ENCODE peak calls at places on chromosomes 7 and 10, in five cellular contexts. One of them, this sample, is unnamed.

GRCh38 chr10:101062231-101063161 is 707 bp downstream of the KAZALD1 start:
- DNase-seq in activated T-cell treated with anti-CD3 and anti-CD28 coated beads for 1 hour: peak
- DNase-seq in cardiac muscle cell: peak
- DNase-seq in sigmoid colon: peak
- DNase-seq in activated CD4-positive, CD25-positive, alpha-beta regulatory T cell: peak
- DNase-seq in this sample: peak

GRCh38 chr7:50205011-50205410 is 99.5 kb upstream of the IKZF1 start:
- DNase-seq in sigmoid colon: no peak
- DNase-seq in activated T-cell treated with anti-CD3 and anti-CD28 coated beads for 1 hour: no peak
- DNase-seq in cardiac muscle cell: no peak
- DNase-seq in activated CD4-positive, CD25-positive, alpha-beta regulatory T cell: no peak
- DNase-seq in this sample: no peak

GRCh38 chr7:130384841-130385599 is 4.7 kb downstream of the CPA1 start:
- DNase-seq in activated T-cell treated with anti-CD3 and anti-CD28 coated beads for 1 hour: no peak
- DNase-seq in activated CD4-positive, CD25-positive, alpha-beta regulatory T cell: no peak
- DNase-seq in sigmoid colon: no peak
- DNase-seq in cardiac muscle cell: no peak
- DNase-seq in this sample: no peak

GRCh38 chr10:31977440-31978157 is 49.0 kb upstream of the ARHGAP12 start:
- DNase-seq in cardiac muscle cell: no peak
- DNase-seq in activated T-cell treated with anti-CD3 and anti-CD28 coated beads for 1 hour: no peak
- DNase-seq in sigmoid colon: no peak
- DNase-seq in activated CD4-positive, CD25-positive, alpha-beta regulatory T cell: no peak
- DNase-seq in this sample: peak

GRCh38 chr7:106484562-106484961 is 176.4 kb downstream of the CCDC71L start:
- DNase-seq in activated T-cell treated with anti-CD3 and anti-CD28 coated beads for 1 hour: no peak
- DNase-seq in sigmoid colon: peak
- DNase-seq in cardiac muscle cell: no peak
- DNase-seq in activated CD4-positive, CD25-positive, alpha-beta regulatory T cell: no peak
- DNase-seq in this sample: no peak

GRCh38 chr10:50470345-50470744 is 153.4 kb downstream of the SGMS1 start:
- DNase-seq in activated CD4-positive, CD25-positive, alpha-beta regulatory T cell: no peak
- DNase-seq in cardiac muscle cell: peak
- DNase-seq in sigmoid colon: no peak
- DNase-seq in activated T-cell treated with anti-CD3 and anti-CD28 coated beads for 1 hour: no peak
- DNase-seq in this sample: no peak

GRCh38 chr10:74888947-74889661 is 62.7 kb downstream of the KAT6B start:
- DNase-seq in cardiac muscle cell: no peak
- DNase-seq in sigmoid colon: no peak
- DNase-seq in activated CD4-positive, CD25-positive, alpha-beta regulatory T cell: no peak
- DNase-seq in activated T-cell treated with anti-CD3 and anti-CD28 coated beads for 1 hour: no peak
- DNase-seq in this sample: no peak

GRCh38 chr7:22296916-22297315 is 60.0 kb downstream of the RAPGEF5 start:
- DNase-seq in activated T-cell treated with anti-CD3 and anti-CD28 coated beads for 1 hour: no peak
- DNase-seq in sigmoid colon: no peak
- DNase-seq in activated CD4-positive, CD25-positive, alpha-beta regulatory T cell: no peak
- DNase-seq in cardiac muscle cell: no peak
- DNase-seq in this sample: no peak

GRCh38 chr7:156612930-156613329 is 27.6 kb upstream of the RNF32 start:
- DNase-seq in sigmoid colon: no peak
- DNase-seq in activated T-cell treated with anti-CD3 and anti-CD28 coated beads for 1 hour: peak
- DNase-seq in cardiac muscle cell: no peak
- DNase-seq in activated CD4-positive, CD25-positive, alpha-beta regulatory T cell: no peak
- DNase-seq in this sample: no peak

GRCh38 chr10:16352146-16352545 is 84.7 kb upstream of the PTER start:
- DNase-seq in activated CD4-positive, CD25-positive, alpha-beta regulatory T cell: no peak
- DNase-seq in activated T-cell treated with anti-CD3 and anti-CD28 coated beads for 1 hour: no peak
- DNase-seq in sigmoid colon: no peak
- DNase-seq in cardiac muscle cell: no peak
- DNase-seq in this sample: no peak

GRCh38 chr10:100174699-100175677 is 10.8 kb downstream of the ERLIN1 start:
- DNase-seq in cardiac muscle cell: no peak
- DNase-seq in activated CD4-positive, CD25-positive, alpha-beta regulatory T cell: no peak
- DNase-seq in activated T-cell treated with anti-CD3 and anti-CD28 coated beads for 1 hour: no peak
- DNase-seq in sigmoid colon: no peak
- DNase-seq in this sample: no peak

GRCh38 chr10:86840498-86840897 is 84.1 kb downstream of the BMPR1A start:
- DNase-seq in activated T-cell treated with anti-CD3 and anti-CD28 coated beads for 1 hour: no peak
- DNase-seq in activated CD4-positive, CD25-positive, alpha-beta regulatory T cell: no peak
- DNase-seq in cardiac muscle cell: no peak
- DNase-seq in sigmoid colon: no peak
- DNase-seq in this sample: no peak

GRCh38 chr7:137130751-137131158 is 212.8 kb downstream of the PTN start:
- DNase-seq in activated CD4-positive, CD25-positive, alpha-beta regulatory T cell: no peak
- DNase-seq in activated T-cell treated with anti-CD3 and anti-CD28 coated beads for 1 hour: no peak
- DNase-seq in cardiac muscle cell: no peak
- DNase-seq in sigmoid colon: no peak
- DNase-seq in this sample: no peak

GRCh38 chr7:132246591-132246990 is 329.7 kb downstream of the PLXNA4 start:
- DNase-seq in activated T-cell treated with anti-CD3 and anti-CD28 coated beads for 1 hour: no peak
- DNase-seq in activated CD4-positive, CD25-positive, alpha-beta regulatory T cell: no peak
- DNase-seq in sigmoid colon: no peak
- DNase-seq in cardiac muscle cell: no peak
- DNase-seq in this sample: no peak

GRCh38 chr10:124719213-124719851 is 24.8 kb downstream of the FAM53B start:
- DNase-seq in cardiac muscle cell: no peak
- DNase-seq in activated T-cell treated with anti-CD3 and anti-CD28 coated beads for 1 hour: peak
- DNase-seq in sigmoid colon: peak
- DNase-seq in activated CD4-positive, CD25-positive, alpha-beta regulatory T cell: peak
- DNase-seq in this sample: no peak

GRCh38 chr10:121597504-121598241 is 571 bp downstream of the FGFR2 start:
- DNase-seq in cardiac muscle cell: peak
- DNase-seq in sigmoid colon: peak
- DNase-seq in activated T-cell treated with anti-CD3 and anti-CD28 coated beads for 1 hour: no peak
- DNase-seq in activated CD4-positive, CD25-positive, alpha-beta regulatory T cell: no peak
- DNase-seq in this sample: no peak

GRCh38 chr10:97762816-97763215 is 9.0 kb downstream of the SFRP5 start:
- DNase-seq in activated T-cell treated with anti-CD3 and anti-CD28 coated beads for 1 hour: no peak
- DNase-seq in activated CD4-positive, CD25-positive, alpha-beta regulatory T cell: no peak
- DNase-seq in sigmoid colon: peak
- DNase-seq in cardiac muscle cell: peak
- DNase-seq in this sample: no peak

GRCh38 chr10:124351481-124352220 is 67.1 kb downstream of the OAT start:
- DNase-seq in activated T-cell treated with anti-CD3 and anti-CD28 coated beads for 1 hour: no peak
- DNase-seq in cardiac muscle cell: no peak
- DNase-seq in sigmoid colon: no peak
- DNase-seq in activated CD4-positive, CD25-positive, alpha-beta regulatory T cell: no peak
- DNase-seq in this sample: no peak

GRCh38 chr10:11411926-11412545 is 199.4 kb downstream of the USP6NL start:
- DNase-seq in cardiac muscle cell: no peak
- DNase-seq in activated CD4-positive, CD25-positive, alpha-beta regulatory T cell: no peak
- DNase-seq in activated T-cell treated with anti-CD3 and anti-CD28 coated beads for 1 hour: no peak
- DNase-seq in sigmoid colon: no peak
- DNase-seq in this sample: no peak

GRCh38 chr7:2355079-2356008 is 717 bp downstream of the EIF3B start:
- DNase-seq in activated T-cell treated with anti-CD3 and anti-CD28 coated beads for 1 hour: no peak
- DNase-seq in activated CD4-positive, CD25-positive, alpha-beta regulatory T cell: no peak
- DNase-seq in cardiac muscle cell: peak
- DNase-seq in sigmoid colon: no peak
- DNase-seq in this sample: no peak

GRCh38 chr10:132585732-132586722 is 48.4 kb downstream of the INPP5A start:
- DNase-seq in activated CD4-positive, CD25-positive, alpha-beta regulatory T cell: no peak
- DNase-seq in activated T-cell treated with anti-CD3 and anti-CD28 coated beads for 1 hour: no peak
- DNase-seq in cardiac muscle cell: no peak
- DNase-seq in sigmoid colon: peak
- DNase-seq in this sample: no peak

GRCh38 chr7:31882187-31882586 is 188.0 kb downstream of the PDE1C start:
- DNase-seq in sigmoid colon: no peak
- DNase-seq in activated CD4-positive, CD25-positive, alpha-beta regulatory T cell: no peak
- DNase-seq in activated T-cell treated with anti-CD3 and anti-CD28 coated beads for 1 hour: no peak
- DNase-seq in cardiac muscle cell: peak
- DNase-seq in this sample: no peak

GRCh38 chr10:44788820-44789167 is 122.3 kb upstream of the TMEM72 start:
- DNase-seq in activated T-cell treated with anti-CD3 and anti-CD28 coated beads for 1 hour: no peak
- DNase-seq in activated CD4-positive, CD25-positive, alpha-beta regulatory T cell: no peak
- DNase-seq in cardiac muscle cell: no peak
- DNase-seq in sigmoid colon: no peak
- DNase-seq in this sample: no peak

GRCh38 chr10:7686351-7687171 is 16.6 kb upstream of the ITIH2 start:
- DNase-seq in activated T-cell treated with anti-CD3 and anti-CD28 coated beads for 1 hour: no peak
- DNase-seq in sigmoid colon: no peak
- DNase-seq in activated CD4-positive, CD25-positive, alpha-beta regulatory T cell: no peak
- DNase-seq in cardiac muscle cell: no peak
- DNase-seq in this sample: peak

GRCh38 chr7:98647326-98647725 is 30.2 kb downstream of the NPTX2 start:
- DNase-seq in cardiac muscle cell: no peak
- DNase-seq in sigmoid colon: no peak
- DNase-seq in activated T-cell treated with anti-CD3 and anti-CD28 coated beads for 1 hour: no peak
- DNase-seq in activated CD4-positive, CD25-positive, alpha-beta regulatory T cell: no peak
- DNase-seq in this sample: no peak

GRCh38 chr7:129989466-129989865 is 36.7 kb upstream of the UBE2H start:
- DNase-seq in sigmoid colon: no peak
- DNase-seq in activated T-cell treated with anti-CD3 and anti-CD28 coated beads for 1 hour: peak
- DNase-seq in activated CD4-positive, CD25-positive, alpha-beta regulatory T cell: no peak
- DNase-seq in cardiac muscle cell: no peak
- DNase-seq in this sample: no peak